ENCODE peak calls at places on chromosomes 2 and 18, in ten cellular contexts. I, B, U, Y, F, Z, H, C, D and P are unnamed samples.

GRCh38 chr2:66772618-66773017 is 337.7 kb downstream of the MEIS1 start:
- DNase-seq in I (no peak), B (peak), U (no peak), Y (no peak), F (no peak), Z (no peak), H (no peak), C (no peak), D (no peak), P (no peak)

GRCh38 chr2:234172066-234172465 is 121.6 kb downstream of the SPP2 start:
- DNase-seq in I (no peak), B (no peak), U (no peak), Y (no peak), F (no peak), Z (no peak), H (no peak), C (no peak), D (no peak), P (no peak)

GRCh38 chr2:26451700-26452099 is 26.2 kb downstream of the OTOF start:
- DNase-seq in I (no peak), B (no peak), U (no peak), Y (no peak), F (no peak), Z (no peak), H (no peak), C (no peak), D (no peak), P (no peak)

GRCh38 chr2:29134933-29135332 is 19.7 kb downstream of the CLIP4 start:
- DNase-seq in I (no peak), B (no peak), U (no peak), Y (no peak), F (no peak), Z (no peak), H (no peak), C (no peak), D (no peak), P (no peak)

GRCh38 chr2:193963472-193964119 is 1693.4 kb upstream of the SLC39A10 start:
- DNase-seq in I (no peak), B (peak), U (no peak), Y (no peak), F (peak), Z (no peak), H (no peak), C (peak), D (no peak), P (no peak)

GRCh38 chr2:109236147-109236546 is 107.1 kb downstream of the SH3RF3 start:
- DNase-seq in I (no peak), B (no peak), U (no peak), Y (no peak), F (no peak), Z (no peak), H (peak), C (no peak), D (no peak), P (no peak)

GRCh38 chr2:191316246-191316645 is 71.0 kb downstream of the MYO1B start:
- DNase-seq in I (no peak), B (no peak), U (no peak), Y (no peak), F (no peak), Z (no peak), H (no peak), C (peak), D (no peak), P (no peak)

GRCh38 chr2:229257980-229258379 is 13.1 kb downstream of the PID1 start:
- DNase-seq in I (no peak), B (no peak), U (peak), Y (no peak), F (no peak), Z (no peak), H (no peak), C (no peak), D (no peak), P (no peak)

GRCh38 chr2:98869868-98870267 is 66.2 kb downstream of the CRACDL start:
- DNase-seq in I (no peak), B (no peak), U (no peak), Y (no peak), F (no peak), Z (peak), H (peak), C (no peak), D (peak), P (peak)

GRCh38 chr2:195709901-195710300 is 52.9 kb downstream of the SLC39A10 start:
- DNase-seq in I (no peak), B (no peak), U (no peak), Y (no peak), F (no peak), Z (no peak), H (no peak), C (peak), D (no peak), P (no peak)

GRCh38 chr2:7611750-7612149 is 694.5 kb downstream of the RNF144A start:
- DNase-seq in I (no peak), B (no peak), U (no peak), Y (no peak), F (no peak), Z (no peak), H (no peak), C (no peak), D (no peak), P (no peak)

GRCh38 chr2:105872830-105873229 is 128.1 kb downstream of the NCK2 start:
- DNase-seq in I (no peak), B (no peak), U (peak), Y (no peak), F (no peak), Z (no peak), H (no peak), C (no peak), D (no peak), P (no peak)

GRCh38 chr2:2540406-2540805 is 209.3 kb upstream of the MYT1L start:
- DNase-seq in I (no peak), B (no peak), U (no peak), Y (no peak), F (no peak), Z (no peak), H (no peak), C (no peak), D (no peak), P (no peak)

GRCh38 chr2:949894-950626 is 589 bp upstream of the SNTG2 start:
- DNase-seq in I (no peak), B (no peak), U (no peak), Y (no peak), F (no peak), Z (no peak), H (no peak), C (no peak), D (no peak), P (no peak)

GRCh38 chr2:85011747-85012146 is 40.8 kb downstream of the KCMF1 start:
- DNase-seq in I (no peak), B (no peak), U (no peak), Y (no peak), F (no peak), Z (no peak), H (no peak), C (no peak), D (no peak), P (no peak)

GRCh38 chr18:50372743-50373142 is 2.1 kb upstream of the SKA1 start:
- DNase-seq in I (peak), B (no peak), U (no peak), Y (no peak), F (no peak), Z (no peak), H (no peak), C (no peak), D (no peak), P (no peak)

GRCh38 chr2:237501892-237502513 is 15.0 kb downstream of the MLPH start:
- DNase-seq in I (no peak), B (no peak), U (no peak), Y (no peak), F (no peak), Z (no peak), H (no peak), C (no peak), D (no peak), P (no peak)

GRCh38 chr2:38709515-38710194 is 41.5 kb downstream of the SRSF7 start:
- DNase-seq in I (no peak), B (no peak), U (no peak), Y (no peak), F (no peak), Z (no peak), H (no peak), C (no peak), D (no peak), P (no peak)

GRCh38 chr18:58937913-58938312 is 73.2 kb downstream of the ZNF532 start:
- DNase-seq in I (no peak), B (no peak), U (no peak), Y (no peak), F (peak), Z (no peak), H (no peak), C (peak), D (no peak), P (no peak)

GRCh38 chr2:30769891-30770462 is 37.3 kb downstream of the CAPN13 start:
- DNase-seq in I (no peak), B (no peak), U (peak), Y (no peak), F (no peak), Z (no peak), H (peak), C (no peak), D (peak), P (no peak)

GRCh38 chr18:68935686-68936085 is 137.8 kb downstream of the CCDC102B start:
- DNase-seq in I (no peak), B (no peak), U (no peak), Y (no peak), F (no peak), Z (no peak), H (no peak), C (no peak), D (no peak), P (no peak)

GRCh38 chr18:50754297-50754696 is 65.5 kb downstream of the MRO start:
- DNase-seq in I (no peak), B (no peak), U (no peak), Y (no peak), F (no peak), Z (no peak), H (no peak), C (no peak), D (no peak), P (no peak)

GRCh38 chr18:8696749-8697211 is 8.6 kb upstream of the MTCL1 start:
- DNase-seq in I (peak), B (peak), U (no peak), Y (peak), F (peak), Z (peak), H (no peak), C (peak), D (peak), P (peak)

GRCh38 chr2:105399207-105399861 is 483 bp upstream of the FHL2 start:
- DNase-seq in I (no peak), B (no peak), U (no peak), Y (no peak), F (no peak), Z (no peak), H (no peak), C (no peak), D (no peak), P (no peak)

GRCh38 chr2:46847726-46848421 is 67.7 kb downstream of the MCFD2 start:
- DNase-seq in I (no peak), B (peak), U (no peak), Y (no peak), F (peak), Z (no peak), H (no peak), C (peak), D (no peak), P (no peak)

GRCh38 chr2:240215676-240216051 is 75.2 kb upstream of the OTOS start:
- DNase-seq in I (no peak), B (no peak), U (no peak), Y (no peak), F (no peak), Z (no peak), H (peak), C (no peak), D (no peak), P (no peak)

GRCh38 chr2:39435974-39436591 is 1.0 kb downstream of the MAP4K3 start:
- DNase-seq in I (peak), B (peak), U (peak), Y (peak), F (no peak), Z (peak), H (no peak), C (peak), D (no peak), P (peak)

GRCh38 chr2:61623747-61624146 is 85.6 kb upstream of the XPO1 start:
- DNase-seq in I (no peak), B (no peak), U (no peak), Y (no peak), F (no peak), Z (no peak), H (no peak), C (no peak), D (no peak), P (no peak)

GRCh38 chr2:150917956-150918713 is 343.5 kb downstream of the RBM43 start:
- DNase-seq in I (no peak), B (no peak), U (no peak), Y (no peak), F (no peak), Z (no peak), H (no peak), C (no peak), D (no peak), P (no peak)

GRCh38 chr2:102726128-102727087 is 35.4 kb upstream of the TMEM182 start:
- DNase-seq in I (no peak), B (no peak), U (no peak), Y (no peak), F (no peak), Z (peak), H (no peak), C (no peak), D (peak), P (no peak)

GRCh38 chr2:150075831-150076230 is 411.6 kb downstream of the RND3 start:
- DNase-seq in I (no peak), B (no peak), U (no peak), Y (no peak), F (peak), Z (no peak), H (no peak), C (peak), D (no peak), P (no peak)

GRCh38 chr2:3692375-3692774 is 11.0 kb upstream of the DCDC2C start:
- DNase-seq in I (no peak), B (no peak), U (no peak), Y (no peak), F (peak), Z (no peak), H (no peak), C (no peak), D (no peak), P (no peak)

GRCh38 chr2:98148968-98149697 is 62.2 kb downstream of the VWA3B start:
- DNase-seq in I (no peak), B (no peak), U (no peak), Y (peak), F (peak), Z (peak), H (no peak), C (peak), D (no peak), P (no peak)

GRCh38 chr2:122451040-122451439 is 695.6 kb downstream of the TSN start:
- DNase-seq in I (peak), B (peak), U (no peak), Y (no peak), F (peak), Z (no peak), H (no peak), C (peak), D (no peak), P (no peak)

GRCh38 chr2:200306969-200307811 is 697 bp downstream of the SPATS2L start:
- DNase-seq in I (peak), B (peak), U (peak), Y (peak), F (no peak), Z (peak), H (no peak), C (peak), D (peak), P (peak)

GRCh38 chr2:230472619-230473018 is 56.6 kb downstream of the SP100 start:
- DNase-seq in I (no peak), B (peak), U (no peak), Y (no peak), F (peak), Z (no peak), H (no peak), C (peak), D (no peak), P (no peak)

GRCh38 chr18:8375269-8375668 is 234.0 kb upstream of the RAB12 start:
- DNase-seq in I (no peak), B (no peak), U (peak), Y (no peak), F (no peak), Z (no peak), H (no peak), C (no peak), D (no peak), P (no peak)

GRCh38 chr2:144925886-144926285 is 406.0 kb upstream of the ZEB2 start:
- DNase-seq in I (no peak), B (no peak), U (no peak), Y (no peak), F (no peak), Z (no peak), H (no peak), C (no peak), D (no peak), P (no peak)

GRCh38 chr2:120737802-120738516 is 2.3 kb downstream of the GLI2 start:
- DNase-seq in I (no peak), B (peak), U (peak), Y (no peak), F (no peak), Z (no peak), H (no peak), C (no peak), D (peak), P (peak)

GRCh38 chr2:95042472-95043271 is 17.2 kb downstream of the MAL start:
- DNase-seq in I (no peak), B (no peak), U (no peak), Y (no peak), F (no peak), Z (no peak), H (no peak), C (no peak), D (peak), P (no peak)
- H3K27ac ChIP-seq in I (no peak), B (no peak), U (peak), Y (no peak), F (no peak), Z (no peak), H (no peak), C (no peak), D (peak), P (no peak)

GRCh38 chr2:235779444-235779896 is 285.6 kb downstream of the AGAP1 start:
- DNase-seq in I (peak), B (peak), U (peak), Y (peak), F (peak), Z (peak), H (peak), C (peak), D (peak), P (peak)

GRCh38 chr2:235776531-235776930 is 282.7 kb downstream of the AGAP1 start:
- DNase-seq in I (no peak), B (no peak), U (peak), Y (no peak), F (no peak), Z (no peak), H (no peak), C (no peak), D (no peak), P (no peak)

GRCh38 chr2:235780410-235780809 is 286.6 kb downstream of the AGAP1 start:
- DNase-seq in I (no peak), B (no peak), U (no peak), Y (no peak), F (no peak), Z (no peak), H (no peak), C (no peak), D (no peak), P (no peak)
- TF ChIP-seq CTCF in I (no peak), B (no peak), U (no peak), Y (no peak), F (no peak), Z (no peak), H (no peak), C (no peak), D (no peak), P (no peak)

DNA sequence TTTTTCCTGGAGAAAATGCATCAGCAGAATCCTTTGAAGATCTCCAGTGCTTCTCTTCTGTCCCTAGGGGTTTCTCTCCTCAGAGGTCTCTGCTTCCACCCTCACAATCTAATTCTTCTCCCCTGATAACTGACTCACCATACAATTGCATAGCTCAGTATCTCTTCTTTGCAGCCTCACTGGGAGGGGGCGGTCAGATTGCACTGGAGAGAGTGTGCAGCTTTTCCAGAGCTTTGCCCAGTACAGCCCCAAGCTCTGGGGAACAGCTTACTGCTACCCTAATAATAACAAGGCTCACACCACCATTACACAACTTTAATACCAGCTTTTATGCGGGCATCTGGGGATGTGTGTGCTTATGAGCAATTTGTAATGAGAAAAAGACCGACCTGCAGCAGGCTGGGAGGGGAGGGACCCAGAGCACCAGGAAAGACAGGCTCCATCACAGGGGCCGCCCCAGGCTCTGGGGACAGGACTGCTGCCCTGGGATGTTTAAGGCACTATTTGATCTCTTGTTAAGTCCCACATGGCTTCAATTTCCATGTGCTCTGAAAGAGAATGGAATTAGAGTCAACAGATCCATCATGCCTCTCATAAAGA is 276.6 kb upstream of the SIX2 start:
- DNase-seq in I (no peak), B (no peak), U (no peak), Y (no peak), F (peak), Z (no peak), H (no peak), C (peak), D (no peak), P (no peak)
- H3K27ac ChIP-seq in I (no peak), B (no peak), U (no peak), Y (no peak), F (no peak), Z (no peak), H (no peak), C (no peak), D (no peak), P (no peak)

GRCh38 chr2:185979546-185980071 is 241.0 kb downstream of the FSIP2 start:
- DNase-seq in I (no peak), B (no peak), U (no peak), Y (no peak), F (no peak), Z (no peak), H (no peak), C (peak), D (no peak), P (no peak)
- TF ChIP-seq CTCF in I (no peak), B (no peak), U (no peak), Y (no peak), F (no peak), Z (no peak), H (no peak), C (no peak), D (no peak), P (no peak)

DNA sequence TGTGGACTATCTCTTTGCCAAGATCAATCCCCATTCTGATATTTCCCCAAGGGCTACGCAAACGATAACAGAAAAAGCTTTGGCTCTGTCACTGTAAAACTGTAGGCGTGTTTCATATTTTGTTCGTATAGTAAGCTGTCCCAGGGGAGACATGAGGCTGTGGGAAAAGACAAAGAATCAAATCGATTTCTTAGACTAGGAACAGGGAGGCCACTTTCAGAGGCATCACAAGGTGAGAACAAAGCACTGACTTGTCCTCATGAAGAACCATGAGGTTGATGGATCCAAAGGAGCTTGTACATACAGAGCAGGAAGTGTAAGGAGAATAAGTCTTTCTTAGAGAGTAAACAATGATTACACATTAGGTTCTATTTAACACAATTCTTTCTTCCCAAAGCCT is 255.7 kb downstream of the HNMT start:
- DNase-seq in I (no peak), B (no peak), U (no peak), Y (no peak), F (no peak), Z (no peak), H (no peak), C (no peak), D (no peak), P (no peak)
- H3K27ac ChIP-seq in I (no peak), B (no peak), U (no peak), Y (no peak), F (no peak), Z (no peak), H (no peak), C (no peak), D (no peak), P (no peak)